ENCODE peak calls at places on chromosomes 4 and X, in nine cellular contexts. L is cardiac muscle cell, Q is substantia nigra, Z is right cardiac atrium, A is SK-N-SH, S is PC-3, Y is spleen, U is breast epithelium, F is WERI-Rb-1. O is an unnamed sample.

GRCh38 chrX:148204195-148204594 is 223.1 kb downstream of the FMR1NB start:
- DNase-seq in A (no peak), Q (no peak), S (no peak), Z (no peak), U (no peak), L (no peak), F (no peak), Y (no peak), O (no peak)

GRCh38 chr4:126470862-126471261 is 1156.1 kb downstream of the FAT4 start:
- DNase-seq in U (no peak), L (no peak), A (no peak), F (no peak), Z (no peak), S (peak; percentile 46), Q (no peak), Y (no peak), O (no peak)

GRCh38 chr4:78059524-78059889 is 2.4 kb downstream of the FRAS1 start:
- DNase-seq in A (peak; percentile 70), U (no peak), F (peak; percentile 44), S (peak; percentile 84), L (peak; percentile 90), Y (no peak), Z (peak; percentile 73), Q (no peak), O (no peak)

GRCh38 chr4:32129967-32130366 is 1409.8 kb downstream of the PCDH7 start:
- DNase-seq in Z (no peak), Y (no peak), S (no peak), U (no peak), F (no peak), L (no peak), Q (no peak), A (no peak), O (no peak)

GRCh38 chrX:12975999-12976558 is 1.2 kb downstream of the TMSB4X start:
- DNase-seq in F (peak; percentile 50), U (no peak), Y (peak; percentile 89), Q (peak; percentile 15), S (peak; percentile 43), Z (peak; percentile 70), L (peak; percentile 32), A (peak; percentile 67), O (no peak)

GRCh38 chr4:158193171-158193749 is 17.0 kb upstream of the TMEM144 start:
- DNase-seq in Z (no peak), S (peak; percentile 62), Q (no peak), L (peak; percentile 43), A (peak; percentile 30), U (no peak), F (no peak), Y (no peak), O (no peak)

GRCh38 chr4:100848865-100849264 is 331.0 kb upstream of the EMCN start:
- DNase-seq in Y (no peak), F (peak; percentile 13), Z (no peak), S (peak; percentile 9), Q (no peak), A (no peak), L (peak; percentile 10), U (no peak), O (no peak)

GRCh38 chr4:186920486-186920885 is 196.8 kb upstream of the FAT1 start:
- DNase-seq in Z (no peak), Y (no peak), A (no peak), U (no peak), F (no peak), Q (no peak), L (no peak), S (no peak), O (no peak)

GRCh38 chrX:153973127-153974002 is 811 bp downstream of the TMEM187 start:
- DNase-seq in Q (no peak), S (no peak), L (no peak), Y (peak; percentile 80), Z (no peak), A (no peak), U (no peak), F (no peak), O (no peak)

GRCh38 chr4:73434311-73434710 is 1.7 kb upstream of the AFP start:
- DNase-seq in Q (no peak), S (peak; percentile 48), L (peak; percentile 21), Y (no peak), F (no peak), A (peak; percentile 12), Z (no peak), U (no peak), O (no peak)

GRCh38 chr4:5888706-5889696 is 3.9 kb downstream of the CRMP1 start:
- DNase-seq in L (no peak), F (no peak), S (no peak), A (no peak), U (no peak), Y (no peak), Z (peak; percentile 45), Q (no peak), O (no peak)

GRCh38 chrX:151974336-151975227 is at the start of gene GABRE:
- DNase-seq in Q (no peak), U (peak; percentile 59), Z (peak; percentile 75), F (peak; percentile 78), S (no peak), A (peak; percentile 40), Y (no peak), L (peak; percentile 63), O (no peak)

GRCh38 chr4:88522702-88523324 is 763 bp downstream of the PYURF start:
- DNase-seq in A (peak; percentile 45), Y (peak; percentile 82), Z (peak; percentile 83), Q (no peak), U (no peak), L (peak; percentile 41), S (peak; percentile 16), F (peak; percentile 72), O (no peak)

GRCh38 chr4:99025506-99025905 is 30.0 kb downstream of the METAP1 start:
- DNase-seq in F (no peak), S (no peak), Q (no peak), A (no peak), Z (no peak), Y (no peak), U (no peak), L (no peak), O (no peak)
- H3K27ac ChIP-seq in F (peak overlapping the region; percentile 15), S (no peak overlapping the region), Q (no peak overlapping the region), A (no peak overlapping the region), Z (no peak overlapping the region), Y (no peak overlapping the region), U (peak overlapping the region; percentile 33), L (peak overlapping the region; percentile 62), O (no peak overlapping the region)

GRCh38 chrX:136194546-136194945 is 47.2 kb downstream of the FHL1 start:
- DNase-seq in F (no peak), S (no peak), A (no peak), L (no peak), Q (no peak), Z (no peak), U (no peak), Y (no peak), O (no peak)
- H3K27ac ChIP-seq in F (no peak overlapping the region), S (no peak overlapping the region), A (no peak overlapping the region), L (no peak overlapping the region), Q (no peak overlapping the region), Z (peak overlapping the region; percentile 50), U (no peak overlapping the region), Y (no peak overlapping the region), O (no peak overlapping the region)

GRCh38 chr4:118985170-118986000 is 96.7 kb downstream of the SYNPO2 start:
- DNase-seq in Q (no peak), Z (no peak), A (no peak), F (no peak), S (no peak), L (no peak), Y (no peak), U (no peak), O (no peak)

GRCh38 chr4:118983293-118983692 is 94.6 kb downstream of the SYNPO2 start:
- DNase-seq in Y (no peak), A (no peak), U (no peak), Z (no peak), L (no peak), F (no peak), S (no peak), Q (no peak), O (no peak)

GRCh38 chr4:118979712-118980111 is 91.1 kb downstream of the SYNPO2 start:
- DNase-seq in L (no peak), Z (no peak), Y (no peak), F (no peak), U (no peak), S (no peak), A (no peak), Q (no peak), O (no peak)

GRCh38 chr4:118981839-118982381 is 93.3 kb downstream of the SYNPO2 start:
- DNase-seq in U (no peak), A (peak; percentile 73), S (peak; percentile 76), L (peak; percentile 73), Z (peak; percentile 55), F (peak; percentile 64), Q (peak; percentile 20), Y (no peak), O (no peak)

DNA sequence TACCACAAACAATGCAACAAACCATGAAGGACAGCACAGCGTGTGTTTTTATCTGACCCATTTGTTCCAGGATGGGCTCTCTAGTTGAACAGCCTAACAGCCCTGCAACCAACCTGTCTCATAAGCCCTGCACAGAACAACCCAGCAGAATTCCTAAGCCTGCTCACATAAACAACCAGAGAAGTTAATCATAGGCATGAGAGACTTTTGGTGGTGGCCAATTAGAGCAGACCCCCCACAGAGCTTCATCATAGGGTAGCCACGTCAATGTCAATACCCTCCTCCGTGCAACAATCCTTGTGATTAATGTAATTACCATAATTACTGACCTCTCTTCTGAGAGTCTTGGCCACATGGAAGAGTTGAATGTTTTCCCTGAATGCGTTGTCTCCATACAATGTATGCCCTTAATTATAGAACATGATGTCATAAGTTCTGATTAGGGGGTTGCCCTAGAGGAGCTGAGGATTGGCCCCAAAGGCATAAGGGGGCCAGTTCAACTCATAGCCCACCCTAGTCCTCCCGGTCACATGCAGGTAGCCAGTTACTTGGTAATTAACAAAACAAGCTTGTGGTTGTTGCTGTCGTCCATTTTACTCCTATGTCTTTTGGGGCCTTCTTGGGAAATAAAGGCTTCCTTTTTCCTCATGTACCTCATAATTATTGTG is 92.7 kb downstream of the SYNPO2 start:
- DNase-seq in U (no peak), S (no peak), L (no peak), F (no peak), Z (no peak), Q (no peak), A (no peak), Y (no peak), O (no peak)
- H3K27ac ChIP-seq in U (peak overlapping the region; percentile 19), S (no peak overlapping the region), L (peak overlapping the region; percentile 45), F (no peak overlapping the region), Z (peak overlapping the region; percentile 40), Q (no peak overlapping the region), A (no peak overlapping the region), Y (no peak overlapping the region), O (no peak overlapping the region)

DNA sequence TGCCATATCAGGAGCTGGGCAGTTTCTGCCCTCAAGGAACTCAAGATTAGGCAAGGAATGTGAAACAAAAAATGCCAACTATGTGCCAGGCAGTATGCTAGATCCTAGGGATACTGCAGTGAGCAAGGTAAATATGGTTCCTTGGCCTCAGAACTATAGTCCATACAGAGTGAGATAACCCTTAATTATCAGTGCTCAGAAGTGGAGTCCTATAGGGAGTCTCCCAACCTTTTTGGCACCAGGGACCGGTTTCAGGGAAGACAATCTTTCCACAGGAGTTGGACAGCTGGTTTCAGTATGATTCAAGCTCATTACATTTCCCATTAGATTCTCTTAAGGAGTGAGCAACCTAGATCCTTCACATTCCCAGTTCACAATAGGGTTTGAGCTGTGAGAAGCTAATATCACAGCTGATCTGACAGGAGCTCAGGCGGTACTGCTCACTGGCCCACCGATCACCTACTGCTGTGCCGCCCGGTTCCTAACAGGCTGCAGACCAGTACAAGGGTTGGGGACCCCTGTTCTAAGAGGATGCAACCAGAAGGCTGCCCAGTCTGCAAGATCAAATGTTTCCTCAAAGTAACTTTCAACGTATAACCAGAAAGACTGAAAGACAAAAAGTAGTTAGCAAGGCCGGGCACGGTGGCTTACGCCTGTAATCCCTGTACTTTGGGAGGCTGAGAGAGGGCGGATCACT is 1.7 kb upstream of the SRP72 start:
- DNase-seq in S (peak; percentile 33), Y (no peak), U (no peak), F (peak; percentile 17), Q (no peak), A (no peak), L (no peak), Z (no peak), O (no peak)
- H3K27ac ChIP-seq in S (peak overlapping the region; percentile 75), Y (no peak overlapping the region), U (no peak overlapping the region), F (no peak overlapping the region), Q (no peak overlapping the region), A (peak overlapping the region; percentile 96), L (no peak overlapping the region), Z (no peak overlapping the region), O (peak overlapping the region; percentile 85)